ENCODE peak calls at places on chromosomes 16 and 17, in five cellular contexts. A is H9, P is mesenchymal stem cell, G is neuronal stem cell, K is trophoblast cell. L is an unnamed sample.

GRCh38 chr17:4938670-4939553 is 934 bp downstream of the SLC25A11 start:
- DNase-seq in P (peak; percentile 46), K (no peak), A (peak; percentile 28), G (no peak), L (no peak)

GRCh38 chr17:81667754-81668153 is 1.2 kb downstream of the CCDC137 start:
- DNase-seq in G (no peak), A (peak; percentile 77), P (no peak), K (peak; percentile 24), L (no peak)

GRCh38 chr17:18217412-18218015 is 7.9 kb upstream of the LLGL1 start:
- DNase-seq in A (peak; percentile 92), P (peak; percentile 67), G (peak; percentile 75), K (peak; percentile 82), L (peak; percentile 96)

GRCh38 chr17:75703591-75703990 is 17.7 kb upstream of the ITGB4 start:
- DNase-seq in G (no peak), P (no peak), A (no peak), K (no peak), L (no peak)

GRCh38 chr17:1001640-1002411 is 4.9 kb downstream of the TIMM22 start:
- DNase-seq in P (peak; percentile 79), K (no peak), A (no peak), G (no peak), L (no peak)

GRCh38 chr17:35373532-35373983 is at the start of gene SLFN11:
- DNase-seq in G (no peak), A (peak; percentile 53), P (peak; percentile 86), K (peak; percentile 34), L (no peak)

GRCh38 chr16:14562691-14563491 is 67.2 kb downstream of the PARN start:
- DNase-seq in G (no peak), P (peak; percentile 39), K (no peak), A (no peak), L (no peak)

GRCh38 chr17:75853410-75853809 is 1.7 kb downstream of the WBP2 start:
- DNase-seq in P (peak; percentile 88), G (no peak), K (peak; percentile 84), A (no peak), L (no peak)

GRCh38 chr16:87854053-87854906 is 15.0 kb downstream of the SLC7A5 start:
- DNase-seq in P (no peak), G (no peak), K (no peak), A (no peak), L (no peak)

GRCh38 chr16:8729779-8730334 is 55.4 kb downstream of the ABAT start:
- DNase-seq in G (no peak), P (no peak), K (no peak), A (no peak), L (no peak)

GRCh38 chr16:79897444-79898146 is 297.1 kb upstream of the MAF start:
- DNase-seq in K (no peak), A (no peak), P (peak; percentile 89), G (no peak), L (no peak)

GRCh38 chr16:75789237-75789636 is 62.9 kb upstream of the CPHXL start:
- DNase-seq in P (peak; percentile 61), A (no peak), G (peak; percentile 48), K (peak; percentile 87), L (no peak)

GRCh38 chr17:40602445-40603443 is 37.5 kb upstream of the CCR7 start:
- DNase-seq in P (peak; percentile 56), A (no peak), G (no peak), K (no peak), L (no peak)

GRCh38 chr16:30699615-30700099 is 686 bp downstream of the SRCAP start:
- DNase-seq in G (no peak), P (no peak), A (no peak), K (no peak), L (no peak)

GRCh38 chr17:72640415-72641165 is 451.9 kb downstream of the SLC39A11 start:
- DNase-seq in K (peak; percentile 75), P (no peak), G (no peak), A (no peak), L (no peak)

GRCh38 chr16:10521681-10522274 is 58.6 kb downstream of the EMP2 start:
- DNase-seq in K (peak; percentile 90), G (peak; percentile 58), P (peak; percentile 66), A (peak; percentile 61), L (no peak)

GRCh38 chr16:55856950-55857349 is 18.2 kb downstream of the CES5A start:
- DNase-seq in G (no peak), A (no peak), K (no peak), P (no peak), L (no peak)

GRCh38 chr17:18033442-18034099 is 5.4 kb downstream of the ATPAF2 start:
- DNase-seq in K (peak; percentile 89), G (peak; percentile 64), P (peak; percentile 88), A (peak; percentile 53), L (no peak)

GRCh38 chr17:332558-333322 is 19.9 kb downstream of the RPH3AL start:
- DNase-seq in K (no peak), G (no peak), P (peak; percentile 88), A (peak; percentile 36), L (no peak)

GRCh38 chr17:45332505-45332904 is 15.7 kb upstream of the MAP3K14 start:
- DNase-seq in A (peak; percentile 20), P (no peak), K (no peak), G (no peak), L (no peak)

GRCh38 chr17:45334231-45334630 is 17.4 kb upstream of the MAP3K14 start:
- DNase-seq in A (peak; percentile 24), P (no peak), K (no peak), G (no peak), L (no peak)

GRCh38 chr17:45332989-45333701 is 16.3 kb upstream of the MAP3K14 start:
- DNase-seq in P (no peak), K (peak; percentile 5), A (peak; percentile 40), G (no peak), L (no peak)

GRCh38 chr17:45334701-45335677 is 18.2 kb upstream of the MAP3K14 start:
- DNase-seq in P (no peak), A (peak; percentile 25), G (no peak), K (peak; percentile 74), L (no peak)

DNA sequence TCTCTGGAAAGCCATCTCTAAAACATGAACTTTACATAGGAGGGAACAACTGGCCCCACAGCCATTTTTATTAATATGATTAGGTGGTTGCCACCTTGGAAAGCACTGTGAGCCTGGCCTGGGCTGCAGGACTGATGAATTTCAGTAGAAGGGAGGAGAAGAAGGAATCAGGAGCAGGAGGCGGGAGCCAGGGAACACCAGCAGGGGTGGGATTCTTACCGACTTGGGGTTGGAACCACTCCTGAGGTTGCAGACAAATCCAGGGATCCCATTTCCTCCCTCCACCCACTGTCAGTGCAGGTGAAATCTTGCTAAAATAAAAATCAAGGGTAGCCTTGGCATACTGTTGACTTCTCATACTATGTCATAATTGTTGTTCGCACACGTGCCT is 16.9 kb upstream of the MAP3K14 start:
- DNase-seq in G (no peak), A (peak; percentile 24), P (no peak), K (no peak), L (no peak)
- H2BK12ac ChIP-seq in G (no peak overlapping the region), A (no peak overlapping the region), P (no peak overlapping the region), K (no peak overlapping the region), L (peak overlapping the region; percentile 33)

GRCh38 chr17:50123649-50124349 is 6.2 kb downstream of the SAMD14 start:
- DNase-seq in P (peak; percentile 47), G (no peak), A (peak; percentile 70), K (no peak), L (no peak)
- H3K18ac ChIP-seq in P (peak overlapping the region; percentile 90), G (peak overlapping the region; percentile 67), A (no peak overlapping the region), K (no peak overlapping the region), L (peak overlapping the region; percentile 66)

GRCh38 chr17:70050931-70051330 is 24.1 kb upstream of the KCNJ16 start:
- DNase-seq in K (no peak), P (no peak), G (no peak), A (no peak), L (no peak)
- H2BK12ac ChIP-seq in K (no peak overlapping the region), P (peak overlapping the region; percentile 18), G (no peak overlapping the region), A (no peak overlapping the region), L (no peak overlapping the region)

DNA sequence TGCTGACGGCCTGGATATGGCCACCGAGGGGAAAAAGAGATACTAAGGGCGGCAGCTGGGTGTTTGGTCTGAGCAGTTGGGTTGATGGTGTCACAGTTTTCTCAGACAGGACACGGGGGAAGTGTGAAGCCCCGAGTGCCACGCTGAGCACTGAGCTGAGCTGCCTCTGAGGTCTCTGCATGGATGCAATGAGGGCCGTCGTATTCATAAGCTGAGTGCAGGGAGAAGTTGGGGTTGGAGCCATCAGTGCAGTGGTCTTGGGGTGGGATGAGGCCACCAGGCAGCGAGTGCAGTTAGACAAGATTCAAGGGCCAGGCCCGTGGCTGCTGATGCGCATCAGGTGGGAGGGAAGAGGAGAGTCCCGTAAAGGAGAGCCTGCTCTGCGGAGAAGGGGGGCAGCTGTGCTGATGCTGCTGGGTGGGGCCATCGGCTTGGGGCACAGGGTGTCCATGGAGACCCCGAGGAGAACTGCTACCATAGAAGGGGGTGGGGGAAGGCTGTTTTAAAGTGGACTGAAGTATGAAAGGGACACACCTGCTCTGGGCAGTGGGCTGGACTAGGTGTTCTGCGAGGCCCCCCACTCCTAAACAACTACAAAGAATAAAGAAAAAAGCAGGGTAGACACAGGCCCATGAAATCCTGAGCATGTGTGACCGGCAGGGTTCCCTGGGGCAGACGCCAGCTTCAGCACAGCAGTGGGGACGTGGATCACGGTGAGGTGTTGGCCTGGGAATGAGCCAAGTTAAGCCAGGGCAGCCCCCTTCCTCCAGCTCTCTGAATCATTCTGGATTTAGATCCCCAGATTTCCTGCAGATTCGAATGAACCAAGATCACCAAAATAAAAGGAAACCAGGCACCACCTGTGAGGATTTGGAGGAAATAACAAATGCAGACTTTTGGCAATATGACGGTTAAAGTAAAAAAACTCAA is 19.7 kb downstream of the IL34 start:
- DNase-seq in G (no peak), A (no peak), K (no peak), P (no peak), L (no peak)
- H3K18ac ChIP-seq in G (no peak overlapping the region), A (no peak overlapping the region), K (no peak overlapping the region), P (no peak overlapping the region), L (no peak overlapping the region)

DNA sequence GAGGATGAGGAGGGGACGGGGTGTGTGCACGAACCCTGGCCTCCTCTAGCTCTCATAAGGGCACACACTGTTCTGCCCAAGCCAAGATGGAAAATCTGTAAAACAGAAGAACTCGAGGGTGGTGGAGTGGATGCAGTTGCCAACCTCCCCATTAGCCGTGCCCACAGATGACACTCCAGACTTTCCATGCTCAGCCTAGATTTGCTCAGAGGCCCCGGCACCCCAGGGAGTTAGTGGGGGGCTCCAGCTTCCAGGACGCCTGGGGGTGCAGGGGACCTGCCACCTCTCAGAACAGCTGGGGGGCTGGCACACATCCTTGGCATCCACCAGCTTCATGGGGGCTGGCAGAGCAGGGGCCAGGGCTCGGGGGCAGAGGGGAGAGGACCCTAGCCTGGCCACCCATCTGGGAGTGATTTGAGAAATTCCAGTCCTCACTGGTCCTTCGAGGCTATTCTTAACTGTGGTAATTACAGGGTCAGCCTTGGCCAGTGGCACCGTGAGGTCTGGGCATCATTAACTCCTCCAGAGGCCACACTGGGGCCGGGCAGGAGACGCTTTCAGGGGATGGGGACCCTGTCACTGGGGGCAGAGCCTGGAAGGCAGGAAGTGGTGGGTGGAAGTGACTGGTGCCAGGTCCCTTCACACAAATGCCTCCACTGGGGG is 14.3 kb downstream of the VASN start:
- DNase-seq in P (no peak), G (no peak), A (no peak), K (no peak), L (no peak)
- H2BK12ac ChIP-seq in P (peak overlapping the region; percentile 11), G (no peak overlapping the region), A (no peak overlapping the region), K (peak overlapping the region; percentile 84), L (no peak overlapping the region)

DNA sequence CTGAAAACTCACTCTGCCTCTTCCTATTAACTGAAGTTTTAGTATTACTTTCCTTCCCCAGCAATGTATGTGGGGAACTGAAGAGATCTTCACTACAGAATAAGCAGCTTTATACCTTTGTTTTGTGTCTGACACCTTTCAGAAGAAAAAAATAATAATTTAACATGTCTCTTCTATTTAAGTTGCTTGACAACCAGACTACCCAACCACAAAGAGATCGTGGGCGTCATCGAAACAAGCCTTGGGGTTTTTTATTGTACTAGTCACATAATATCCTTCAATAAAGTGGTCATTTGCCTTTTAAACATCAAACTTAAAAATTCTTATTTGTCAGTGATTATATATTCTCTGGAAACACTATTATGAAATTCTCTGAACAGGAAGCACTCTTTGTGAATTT is 123.7 kb downstream of the CHD9NB start:
- DNase-seq in K (no peak), A (no peak), G (no peak), P (no peak), L (no peak)
- H3K18ac ChIP-seq in K (no peak overlapping the region), A (no peak overlapping the region), G (no peak overlapping the region), P (no peak overlapping the region), L (no peak overlapping the region)